ENCODE peak calls at places on chromosomes 5 and 9, in four cellular contexts. V is amygdala, Z is mucosa of gallbladder, U is uterus. H is an unnamed sample.

GRCh38 chr9:135209852-135210251 is 122.4 kb downstream of the OLFM1 start:
- DNase-seq in V (no peak), Z (no peak), U (no peak), H (no peak)

GRCh38 chr5:63931841-63932240 is 30.4 kb downstream of the HTR1A start:
- DNase-seq in V (no peak), Z (no peak), U (no peak), H (no peak)

GRCh38 chr5:72378636-72379289 is 58.6 kb downstream of the PTCD2 start:
- DNase-seq in V (no peak), Z (no peak), U (no peak), H (no peak)

GRCh38 chr5:2190549-2190948 is 307.8 kb upstream of the IRX4 start:
- DNase-seq in V (no peak), Z (no peak), U (no peak), H (peak)

GRCh38 chr9:94245651-94246050 is 13.4 kb upstream of the ZNF169 start:
- DNase-seq in V (no peak), Z (no peak), U (no peak), H (no peak)

GRCh38 chr9:73166453-73166852 is 14.8 kb downstream of the ANXA1 start:
- DNase-seq in V (no peak), Z (no peak), U (no peak), H (no peak)

GRCh38 chr9:114805670-114806551 is at the start of gene TNFSF15:
- DNase-seq in V (no peak), Z (peak), U (no peak), H (peak)

GRCh38 chr5:91121347-91121993 is 261.6 kb downstream of the ARRDC3 start:
- DNase-seq in V (no peak), Z (no peak), U (no peak), H (no peak)

GRCh38 chr5:139689631-139690384 is 41.7 kb downstream of the CXXC5 start:
- DNase-seq in V (no peak), Z (no peak), U (no peak), H (peak)

GRCh38 chr5:20230010-20230409 is 242.0 kb upstream of the CDH18 start:
- DNase-seq in V (no peak), Z (no peak), U (no peak), H (no peak)

GRCh38 chr9:83630938-83631457 is 8.1 kb downstream of the IDNK start:
- DNase-seq in V (no peak), Z (no peak), U (no peak), H (no peak)

GRCh38 chr5:90111354-90112070 is 298.0 kb downstream of the CETN3 start:
- DNase-seq in V (no peak), Z (no peak), U (no peak), H (no peak)

GRCh38 chr9:136441681-136442245 is 2.1 kb upstream of the INPP5E start:
- DNase-seq in V (no peak), Z (no peak), U (no peak), H (no peak)

GRCh38 chr5:127440831-127441230 is 76.6 kb upstream of the PRRC1 start:
- DNase-seq in V (no peak), Z (no peak), U (no peak), H (no peak)

GRCh38 chr9:85940275-85940831 is 593 bp upstream of the NAA35 start:
- DNase-seq in V (no peak), Z (no peak), U (no peak), H (no peak)

GRCh38 chr5:89417990-89418820 is 535.2 kb upstream of the MEF2C start:
- DNase-seq in V (no peak), Z (no peak), U (no peak), H (no peak)

GRCh38 chr9:126337690-126338426 is 11.2 kb downstream of the MVB12B start:
- DNase-seq in V (peak), Z (no peak), U (no peak), H (no peak)

GRCh38 chr9:134403682-134404301 is 77.5 kb downstream of the RXRA start:
- DNase-seq in V (no peak), Z (peak), U (peak), H (peak)

GRCh38 chr5:65837139-65837538 is 89.2 kb upstream of the ERBIN start:
- DNase-seq in V (no peak), Z (no peak), U (no peak), H (no peak)

GRCh38 chr9:35311891-35312639 is 150.3 kb downstream of the UNC13B start:
- DNase-seq in V (no peak), Z (no peak), U (no peak), H (no peak)

GRCh38 chr9:107213561-107214028 is 69.5 kb upstream of the RAD23B start:
- DNase-seq in V (no peak), Z (no peak), U (no peak), H (no peak)

GRCh38 chr5:13992795-13993194 is 48.3 kb upstream of the DNAH5 start:
- DNase-seq in V (no peak), Z (no peak), U (no peak), H (no peak)

GRCh38 chr5:61631438-61631941 is 299.4 kb downstream of the ZSWIM6 start:
- DNase-seq in V (peak), Z (peak), U (no peak), H (peak)

GRCh38 chr9:27337833-27338526 is 41.0 kb upstream of the EQTN start:
- DNase-seq in V (no peak), Z (no peak), U (no peak), H (no peak)

GRCh38 chr5:122584411-122585110 is 190.3 kb upstream of the SNX2 start:
- DNase-seq in V (no peak), Z (no peak), U (no peak), H (no peak)

GRCh38 chr9:91659529-91660294 is 236.1 kb upstream of the NFIL3 start:
- DNase-seq in V (no peak), Z (no peak), U (peak), H (no peak)

GRCh38 chr5:10849278-10849677 is 88.2 kb upstream of the DAP start:
- DNase-seq in V (no peak), Z (no peak), U (no peak), H (peak)

GRCh38 chr9:70043689-70044449 is at the start of gene MAMDC2:
- DNase-seq in V (no peak), Z (peak), U (peak), H (peak)

GRCh38 chr5:93649234-93649900 is 66.3 kb downstream of the NR2F1 start:
- DNase-seq in V (no peak), Z (no peak), U (no peak), H (no peak)

GRCh38 chr5:150075806-150076205 is 10.5 kb downstream of the CSF1R start:
- DNase-seq in V (no peak), Z (peak), U (peak), H (no peak)

GRCh38 chr5:124061663-124062062 is 549.7 kb downstream of the CSNK1G3 start:
- DNase-seq in V (no peak), Z (no peak), U (peak), H (peak)

GRCh38 chr5:53397845-53398244 is 82.6 kb upstream of the FST start:
- DNase-seq in V (no peak), Z (peak), U (no peak), H (no peak)

GRCh38 chr5:172160506-172160905 is 27.5 kb downstream of the STK10 start:
- DNase-seq in V (no peak), Z (peak), U (no peak), H (no peak)

GRCh38 chr9:24879591-24879990 is 333.9 kb upstream of the IZUMO3 start:
- DNase-seq in V (no peak), Z (no peak), U (no peak), H (no peak)

GRCh38 chr5:175840050-175840841 is 31.1 kb upstream of the CPLX2 start:
- DNase-seq in V (no peak), Z (no peak), U (no peak), H (no peak)

GRCh38 chr5:39427633-39428032 is 2.9 kb upstream of the DAB2 start:
- DNase-seq in V (no peak), Z (no peak), U (no peak), H (no peak)